ENCODE peak calls at places on chromosomes 6 and 20, in eight cellular contexts. One of them, this sample, is unnamed.

GRCh38 chr6:109922851-109923250 is 55.3 kb upstream of the GPR6 start:
- DNase-seq in NCI-H2029: no peak
- DNase-seq in right cardiac atrium: no peak
- DNase-seq in T-helper 2 cell: no peak
- DNase-seq in GM12892: no peak
- DNase-seq in GM19239: no peak
- DNase-seq in psoas muscle: no peak
- DNase-seq in KBM-7: no peak
- DNase-seq in this sample: no peak

GRCh38 chr6:11200356-11200755 is 32.1 kb downstream of the NEDD9 start:
- DNase-seq in psoas muscle: no peak
- DNase-seq in KBM-7: no peak
- DNase-seq in T-helper 2 cell: no peak
- DNase-seq in NCI-H2029: no peak
- DNase-seq in right cardiac atrium: no peak
- DNase-seq in GM19239: no peak
- DNase-seq in GM12892: no peak
- DNase-seq in this sample: no peak

GRCh38 chr6:88952065-88952704 is 11.2 kb downstream of the RNGTT start:
- DNase-seq in NCI-H2029: no peak
- DNase-seq in psoas muscle: no peak
- DNase-seq in GM19239: no peak
- DNase-seq in GM12892: no peak
- DNase-seq in KBM-7: no peak
- DNase-seq in T-helper 2 cell: no peak
- DNase-seq in right cardiac atrium: no peak
- DNase-seq in this sample: no peak

GRCh38 chr6:7052441-7052936 is 55.3 kb upstream of the RREB1 start:
- DNase-seq in T-helper 2 cell: no peak
- DNase-seq in right cardiac atrium: peak; percentile 85
- DNase-seq in NCI-H2029: peak; percentile 74
- DNase-seq in GM19239: no peak
- DNase-seq in psoas muscle: peak; percentile 79
- DNase-seq in GM12892: peak; percentile 39
- DNase-seq in KBM-7: peak; percentile 72
- DNase-seq in this sample: no peak

GRCh38 chr20:44696315-44696714 is 18.9 kb upstream of the CCN5 start:
- DNase-seq in T-helper 2 cell: no peak
- DNase-seq in GM12892: no peak
- DNase-seq in right cardiac atrium: no peak
- DNase-seq in psoas muscle: no peak
- DNase-seq in NCI-H2029: no peak
- DNase-seq in GM19239: no peak
- DNase-seq in KBM-7: no peak
- DNase-seq in this sample: no peak

GRCh38 chr20:11582073-11582472 is 335.6 kb upstream of the BTBD3 start:
- DNase-seq in right cardiac atrium: no peak
- DNase-seq in KBM-7: no peak
- DNase-seq in NCI-H2029: no peak
- DNase-seq in T-helper 2 cell: no peak
- DNase-seq in psoas muscle: no peak
- DNase-seq in GM12892: no peak
- DNase-seq in GM19239: no peak
- DNase-seq in this sample: no peak

GRCh38 chr20:32400476-32400875 is 42.3 kb downstream of the ASXL1 start:
- DNase-seq in T-helper 2 cell: no peak
- DNase-seq in right cardiac atrium: no peak
- DNase-seq in GM19239: no peak
- DNase-seq in psoas muscle: no peak
- DNase-seq in NCI-H2029: no peak
- DNase-seq in KBM-7: no peak
- DNase-seq in GM12892: no peak
- DNase-seq in this sample: no peak

GRCh38 chr6:3610206-3610605 is 141.3 kb downstream of the PXDC1 start:
- DNase-seq in psoas muscle: no peak
- DNase-seq in NCI-H2029: no peak
- DNase-seq in KBM-7: no peak
- DNase-seq in GM19239: no peak
- DNase-seq in T-helper 2 cell: no peak
- DNase-seq in right cardiac atrium: no peak
- DNase-seq in GM12892: no peak
- DNase-seq in this sample: no peak

GRCh38 chr20:50399003-50399916 is 110.9 kb upstream of the PTPN1 start:
- DNase-seq in KBM-7: no peak
- DNase-seq in T-helper 2 cell: no peak
- DNase-seq in right cardiac atrium: peak; percentile 93
- DNase-seq in GM12892: no peak
- DNase-seq in GM19239: no peak
- DNase-seq in psoas muscle: peak; percentile 86
- DNase-seq in NCI-H2029: no peak
- DNase-seq in this sample: no peak

GRCh38 chr20:13984211-13984610 is 6.2 kb downstream of the SEL1L2 start:
- DNase-seq in NCI-H2029: no peak
- DNase-seq in KBM-7: no peak
- DNase-seq in GM12892: no peak
- DNase-seq in right cardiac atrium: no peak
- DNase-seq in GM19239: no peak
- DNase-seq in psoas muscle: no peak
- DNase-seq in T-helper 2 cell: no peak
- DNase-seq in this sample: no peak

GRCh38 chr20:63596423-63596822 is 22.4 kb upstream of the HELZ2 start:
- DNase-seq in psoas muscle: no peak
- DNase-seq in GM19239: no peak
- DNase-seq in NCI-H2029: no peak
- DNase-seq in GM12892: no peak
- DNase-seq in T-helper 2 cell: no peak
- DNase-seq in right cardiac atrium: no peak
- DNase-seq in KBM-7: no peak
- DNase-seq in this sample: no peak

GRCh38 chr6:28161410-28162079 is 19.9 kb downstream of the ZKSCAN8 start:
- DNase-seq in GM19239: peak; percentile 71
- DNase-seq in T-helper 2 cell: peak; percentile 60
- DNase-seq in right cardiac atrium: peak; percentile 89
- DNase-seq in NCI-H2029: peak; percentile 45
- DNase-seq in psoas muscle: peak; percentile 75
- DNase-seq in GM12892: peak; percentile 69
- DNase-seq in KBM-7: peak; percentile 95
- DNase-seq in this sample: peak; percentile 71

GRCh38 chr6:45728674-45729073 is 287.0 kb downstream of the CLIC5 start:
- DNase-seq in psoas muscle: no peak
- DNase-seq in right cardiac atrium: no peak
- DNase-seq in GM19239: no peak
- DNase-seq in NCI-H2029: no peak
- DNase-seq in GM12892: no peak
- DNase-seq in KBM-7: no peak
- DNase-seq in T-helper 2 cell: no peak
- DNase-seq in this sample: no peak

GRCh38 chr6:167672738-167673137 is 154.0 kb upstream of the AFDN start:
- DNase-seq in NCI-H2029: no peak
- DNase-seq in GM12892: no peak
- DNase-seq in GM19239: no peak
- DNase-seq in right cardiac atrium: no peak
- DNase-seq in T-helper 2 cell: no peak
- DNase-seq in psoas muscle: no peak
- DNase-seq in KBM-7: no peak
- DNase-seq in this sample: no peak

GRCh38 chr20:1816384-1817381 is 78.5 kb upstream of the SIRPA start:
- DNase-seq in NCI-H2029: no peak
- DNase-seq in GM19239: no peak
- DNase-seq in GM12892: no peak
- DNase-seq in psoas muscle: no peak
- DNase-seq in T-helper 2 cell: no peak
- DNase-seq in KBM-7: no peak
- DNase-seq in right cardiac atrium: no peak
- DNase-seq in this sample: no peak

GRCh38 chr20:20492521-20493334 is 124.8 kb downstream of the INSM1 start:
- DNase-seq in right cardiac atrium: no peak
- DNase-seq in T-helper 2 cell: no peak
- DNase-seq in KBM-7: no peak
- DNase-seq in GM12892: no peak
- DNase-seq in GM19239: no peak
- DNase-seq in NCI-H2029: peak; percentile 7
- DNase-seq in psoas muscle: no peak
- DNase-seq in this sample: no peak

GRCh38 chr6:169795196-169795595 is 43.8 kb downstream of the ERMARD start:
- DNase-seq in T-helper 2 cell: no peak
- DNase-seq in NCI-H2029: no peak
- DNase-seq in KBM-7: no peak
- DNase-seq in psoas muscle: no peak
- DNase-seq in right cardiac atrium: no peak
- DNase-seq in GM19239: no peak
- DNase-seq in GM12892: no peak
- DNase-seq in this sample: no peak

GRCh38 chr6:138493413-138493812 is 5.9 kb downstream of the NHSL1 start:
- DNase-seq in T-helper 2 cell: no peak
- DNase-seq in GM12892: no peak
- DNase-seq in KBM-7: no peak
- DNase-seq in psoas muscle: no peak
- DNase-seq in right cardiac atrium: no peak
- DNase-seq in GM19239: no peak
- DNase-seq in NCI-H2029: no peak
- DNase-seq in this sample: no peak

GRCh38 chr6:147058786-147059434 is 145.3 kb upstream of the STXBP5 start:
- DNase-seq in psoas muscle: no peak
- DNase-seq in KBM-7: no peak
- DNase-seq in GM12892: no peak
- DNase-seq in NCI-H2029: no peak
- DNase-seq in right cardiac atrium: no peak
- DNase-seq in GM19239: no peak
- DNase-seq in T-helper 2 cell: no peak
- DNase-seq in this sample: no peak

GRCh38 chr20:38164069-38164468 is 1.0 kb downstream of the TGM2 start:
- DNase-seq in T-helper 2 cell: no peak
- DNase-seq in right cardiac atrium: no peak
- DNase-seq in GM19239: no peak
- DNase-seq in NCI-H2029: no peak
- DNase-seq in GM12892: no peak
- DNase-seq in KBM-7: no peak
- DNase-seq in psoas muscle: no peak
- DNase-seq in this sample: no peak

GRCh38 chr20:64029293-64030117 is 6.5 kb upstream of the C20orf204 start:
- DNase-seq in KBM-7: no peak
- DNase-seq in right cardiac atrium: peak; percentile 37
- DNase-seq in T-helper 2 cell: no peak
- DNase-seq in NCI-H2029: no peak
- DNase-seq in psoas muscle: no peak
- DNase-seq in GM12892: no peak
- DNase-seq in GM19239: no peak
- DNase-seq in this sample: no peak

GRCh38 chr20:47355489-47356219 is 845 bp downstream of the ZMYND8 start:
- DNase-seq in GM12892: no peak
- DNase-seq in GM19239: no peak
- DNase-seq in psoas muscle: no peak
- DNase-seq in T-helper 2 cell: no peak
- DNase-seq in right cardiac atrium: no peak
- DNase-seq in KBM-7: no peak
- DNase-seq in NCI-H2029: no peak
- DNase-seq in this sample: no peak

GRCh38 chr6:33696538-33697518 is 14.7 kb downstream of the UQCC2 start:
- DNase-seq in GM19239: peak; percentile 54
- DNase-seq in NCI-H2029: peak; percentile 96
- DNase-seq in GM12892: no peak
- DNase-seq in T-helper 2 cell: peak; percentile 57
- DNase-seq in psoas muscle: peak; percentile 50
- DNase-seq in KBM-7: peak; percentile 55
- DNase-seq in right cardiac atrium: peak; percentile 89
- DNase-seq in this sample: no peak

GRCh38 chr6:152078804-152079203 is 271.3 kb downstream of the ESR1 start:
- DNase-seq in GM19239: no peak
- DNase-seq in NCI-H2029: no peak
- DNase-seq in T-helper 2 cell: no peak
- DNase-seq in GM12892: no peak
- DNase-seq in psoas muscle: no peak
- DNase-seq in right cardiac atrium: no peak
- DNase-seq in KBM-7: no peak
- DNase-seq in this sample: no peak

This sample was measured in effector CD4-positive, alpha-beta T cell.